ENCODE peak calls at places on chromosomes 12 and 14, in eight cellular contexts. K is prostate gland; O is activated naive CD4-positive, alpha-beta T cell treated with Interleukin-2 at 50 U/mL for 16 hours; M is T-helper 1 cell; S is activated CD4-positive, alpha-beta T cell treated with anti-CD3 and anti-CD28 coated beads for 1 hour; V is HCEC 1CT; R is stimulated activated CD8-positive, alpha-beta memory T cell treated with anti-CD3 and anti-CD28 coated beads, Interleukin-7, amount 100 ng/mL, for 24 hours; Q is fibroblast of the conjunctiva. H is an unnamed sample.

GRCh38 chr14:104554608-104555401 is 24.8 kb upstream of the C14orf180 start:
- DNase-seq in K (no peak), O (no peak), M (peak; percentile 11), S (no peak), V (no peak), R (no peak), Q (no peak), H (no peak)

GRCh38 chr12:102462803-102463499 is 17.4 kb downstream of the IGF1 start:
- DNase-seq in K (no peak), O (no peak), M (no peak), S (no peak), V (no peak), R (no peak), Q (peak; percentile 37), H (no peak)

GRCh38 chr12:131287938-131288797 is 334.5 kb downstream of the ADGRD1 start:
- DNase-seq in K (no peak), O (no peak), M (no peak), S (no peak), V (no peak), R (no peak), Q (no peak), H (no peak)

GRCh38 chr12:69442894-69443293 is 27.3 kb upstream of the FRS2 start:
- DNase-seq in K (no peak), O (no peak), M (no peak), S (no peak), V (no peak), R (no peak), Q (no peak), H (no peak)

GRCh38 chr12:51240971-51241370 is 2.3 kb downstream of the DAZAP2 start:
- DNase-seq in K (no peak), O (no peak), M (no peak), S (no peak), V (peak; percentile 43), R (no peak), Q (no peak), H (no peak)

GRCh38 chr12:109999649-109999971 is 380 bp downstream of the ANKRD13A start:
- DNase-seq in K (no peak), O (no peak), M (no peak), S (no peak), V (no peak), R (no peak), Q (no peak), H (peak; percentile 12)

GRCh38 chr12:219891-220352 is 6.0 kb upstream of the SLC6A12 start:
- DNase-seq in K (no peak), O (peak; percentile 43), M (no peak), S (no peak), V (peak; percentile 48), R (peak; percentile 30), Q (no peak), H (no peak)

GRCh38 chr12:47797432-47797831 is 22.3 kb downstream of the HDAC7 start:
- DNase-seq in K (no peak), O (no peak), M (no peak), S (peak; percentile 32), V (no peak), R (no peak), Q (no peak), H (no peak)

GRCh38 chr12:15423629-15424028 is 101.3 kb downstream of the PTPRO start:
- DNase-seq in K (no peak), O (no peak), M (no peak), S (no peak), V (peak; percentile 83), R (no peak), Q (peak; percentile 44), H (no peak)

GRCh38 chr12:2641209-2641608 is 153.6 kb upstream of the FKBP4 start:
- DNase-seq in K (no peak), O (no peak), M (no peak), S (no peak), V (peak; percentile 32), R (no peak), Q (peak; percentile 14), H (no peak)

GRCh38 chr12:96255077-96255476 is 60.9 kb downstream of the ELK3 start:
- DNase-seq in K (no peak), O (no peak), M (no peak), S (no peak), V (no peak), R (no peak), Q (no peak), H (no peak)

GRCh38 chr14:30849354-30849753 is 25.0 kb upstream of the COCH start:
- DNase-seq in K (no peak), O (no peak), M (no peak), S (no peak), V (no peak), R (no peak), Q (no peak), H (no peak)

H was measured in T-helper 17 cell.